ENCODE peak calls at places on chromosome 1, in ten cellular contexts. N is tibial artery; Z is amniotic stem cell; F is activated CD4-positive, alpha-beta T cell treated with anti-CD3 and anti-CD28 coated beads for 48 hours; M is NCI-H1105 treated with DMSO at 0.1 percent for 48 hours; S is non-pigmented ciliary epithelial cell; J is AG08395; Y is LHCN-M2; W is NCI-H1092; P is NCI-H510A treated with DMSO at 0.1 percent for 48 hours. G is an unnamed sample.

GRCh38 chr1:182111496-182111895 is 50.0 kb upstream of the ZNF648 start:
- DNase-seq in N (no peak), Z (no peak), F (no peak), M (peak; percentile 78), S (no peak), J (no peak), Y (no peak), W (peak; percentile 70), P (no peak), G (no peak)

GRCh38 chr1:15703562-15703961 is 19.4 kb downstream of the PLEKHM2 start:
- DNase-seq in N (peak; percentile 94), Z (peak; percentile 66), F (no peak), M (no peak), S (peak; percentile 72), J (peak; percentile 96), Y (peak; percentile 88), W (no peak), P (no peak), G (peak; percentile 96)

GRCh38 chr1:4028139-4028501 is 128.0 kb upstream of the C1orf174 start:
- DNase-seq in N (no peak), Z (no peak), F (no peak), M (no peak), S (no peak), J (no peak), Y (no peak), W (no peak), P (no peak), G (no peak)

GRCh38 chr1:25640646-25641328 is 24.2 kb downstream of the MAN1C1 start:
- DNase-seq in N (no peak), Z (no peak), F (no peak), M (no peak), S (no peak), J (no peak), Y (no peak), W (no peak), P (no peak), G (no peak)

GRCh38 chr1:145750444-145750843 is 31.1 kb downstream of the CD160 start:
- DNase-seq in N (no peak), Z (no peak), F (no peak), M (no peak), S (peak; percentile 8), J (no peak), Y (no peak), W (no peak), P (no peak), G (no peak)

GRCh38 chr1:200306954-200307754 is 102.7 kb downstream of the ZNF281 start:
- DNase-seq in N (no peak), Z (no peak), F (peak; percentile 16), M (peak; percentile 58), S (no peak), J (peak; percentile 63), Y (peak; percentile 19), W (no peak), P (peak; percentile 62), G (peak; percentile 66)

GRCh38 chr1:29222686-29223085 is 8.0 kb downstream of the MECR start:
- DNase-seq in N (no peak), Z (no peak), F (no peak), M (no peak), S (no peak), J (no peak), Y (no peak), W (no peak), P (no peak), G (no peak)

GRCh38 chr1:25619101-25619890 is 2.7 kb downstream of the MAN1C1 start:
- DNase-seq in N (no peak), Z (no peak), F (peak; percentile 69), M (peak; percentile 75), S (no peak), J (no peak), Y (no peak), W (peak; percentile 71), P (peak; percentile 25), G (peak; percentile 40)

GRCh38 chr1:2231667-2232254 is 3.6 kb downstream of the SKI start:
- DNase-seq in N (peak; percentile 98), Z (no peak), F (peak; percentile 83), M (no peak), S (peak; percentile 67), J (peak; percentile 79), Y (peak; percentile 66), W (no peak), P (no peak), G (peak; percentile 81)

GRCh38 chr1:2201062-2201461 is 6.5 kb upstream of the FAAP20 start:
- DNase-seq in N (no peak), Z (no peak), F (no peak), M (no peak), S (no peak), J (no peak), Y (no peak), W (no peak), P (no peak), G (no peak)

GRCh38 chr1:3564921-3565831 is 46.1 kb downstream of the MEGF6 start:
- DNase-seq in N (no peak), Z (no peak), F (peak; percentile 38), M (no peak), S (no peak), J (peak; percentile 72), Y (peak; percentile 4), W (no peak), P (no peak), G (peak; percentile 81)

GRCh38 chr1:89550995-89551394 is 26.4 kb downstream of the LRRC8B start:
- DNase-seq in N (no peak), Z (no peak), F (no peak), M (no peak), S (no peak), J (no peak), Y (no peak), W (no peak), P (no peak), G (no peak)

GRCh38 chr1:175278236-175278635 is 85.7 kb upstream of the KIAA0040 start:
- DNase-seq in N (no peak), Z (no peak), F (no peak), M (no peak), S (no peak), J (no peak), Y (no peak), W (no peak), P (no peak), G (no peak)

GRCh38 chr1:24189528-24189927 is 2.4 kb upstream of the IFNLR1 start:
- DNase-seq in N (no peak), Z (no peak), F (peak; percentile 55), M (no peak), S (no peak), J (no peak), Y (no peak), W (no peak), P (no peak), G (no peak)

GRCh38 chr1:179310271-179310670 is 16.7 kb downstream of the SOAT1 start:
- DNase-seq in N (no peak), Z (no peak), F (no peak), M (no peak), S (peak; percentile 59), J (peak; percentile 38), Y (peak; percentile 74), W (no peak), P (no peak), G (peak; percentile 15)

GRCh38 chr1:210654176-210654786 is 325.6 kb downstream of the HHAT start:
- DNase-seq in N (no peak), Z (no peak), F (peak; percentile 14), M (no peak), S (no peak), J (no peak), Y (no peak), W (no peak), P (no peak), G (no peak)

GRCh38 chr1:43303477-43304286 is 2.9 kb downstream of the TIE1 start:
- DNase-seq in N (peak; percentile 49), Z (no peak), F (no peak), M (no peak), S (no peak), J (no peak), Y (no peak), W (no peak), P (no peak), G (no peak)

G was measured in AG20443.